ENCODE peak calls at places on chromosomes 6 and 20, in ten cellular contexts. One of them, this sample, is unnamed. For H3K4me1, the result is how much of the 10 kb centered on the place peaks cover.

GRCh38 chr6:22146581-22147468 is 150.0 kb downstream of the PRL start:
- DNase-seq in left ventricle myocardium inferior: no peak
- DNase-seq in body of pancreas: no peak
- DNase-seq in hepatocyte: no peak
- DNase-seq in uterus: no peak
- DNase-seq in psoas muscle: no peak
- DNase-seq in colonic mucosa: no peak
- DNase-seq in mammary epithelial cell: no peak
- DNase-seq in mucosa of descending colon: peak
- DNase-seq in heart right ventricle: peak
- DNase-seq in this sample: no peak

GRCh38 chr20:5215592-5216304 is 88.9 kb downstream of the CDS2 start:
- DNase-seq in left ventricle myocardium inferior: no peak
- DNase-seq in body of pancreas: no peak
- DNase-seq in hepatocyte: no peak
- DNase-seq in uterus: no peak
- DNase-seq in psoas muscle: no peak
- DNase-seq in colonic mucosa: no peak
- DNase-seq in mammary epithelial cell: no peak
- DNase-seq in mucosa of descending colon: no peak
- DNase-seq in heart right ventricle: no peak
- DNase-seq in this sample: no peak

GRCh38 chr6:83252717-83253116 is 59.6 kb downstream of the RWDD2A start:
- DNase-seq in left ventricle myocardium inferior: no peak
- DNase-seq in body of pancreas: no peak
- DNase-seq in hepatocyte: no peak
- DNase-seq in uterus: no peak
- DNase-seq in psoas muscle: no peak
- DNase-seq in colonic mucosa: no peak
- DNase-seq in mammary epithelial cell: peak
- DNase-seq in mucosa of descending colon: no peak
- DNase-seq in heart right ventricle: no peak
- DNase-seq in this sample: no peak

GRCh38 chr6:8195040-8195713 is 92.8 kb upstream of the EEF1E1 start:
- DNase-seq in left ventricle myocardium inferior: no peak
- DNase-seq in body of pancreas: no peak
- DNase-seq in hepatocyte: peak
- DNase-seq in uterus: no peak
- DNase-seq in psoas muscle: no peak
- DNase-seq in colonic mucosa: no peak
- DNase-seq in mammary epithelial cell: no peak
- DNase-seq in mucosa of descending colon: no peak
- DNase-seq in heart right ventricle: no peak
- DNase-seq in this sample: no peak

GRCh38 chr20:43590392-43591303 is at the start of gene IFT52:
- DNase-seq in left ventricle myocardium inferior: peak
- DNase-seq in body of pancreas: peak
- DNase-seq in hepatocyte: peak
- DNase-seq in uterus: peak
- DNase-seq in psoas muscle: peak
- DNase-seq in colonic mucosa: peak
- DNase-seq in mammary epithelial cell: peak
- DNase-seq in mucosa of descending colon: peak
- DNase-seq in heart right ventricle: peak
- DNase-seq in this sample: peak

GRCh38 chr20:62977613-62978558 is 25.4 kb downstream of the SLC17A9 start:
- DNase-seq in left ventricle myocardium inferior: no peak
- DNase-seq in body of pancreas: peak
- DNase-seq in hepatocyte: no peak
- DNase-seq in uterus: no peak
- DNase-seq in psoas muscle: no peak
- DNase-seq in colonic mucosa: peak
- DNase-seq in mammary epithelial cell: no peak
- DNase-seq in mucosa of descending colon: peak
- DNase-seq in heart right ventricle: no peak
- DNase-seq in this sample: no peak

GRCh38 chr6:37024665-37025337 is 19.3 kb downstream of the FGD2 start:
- DNase-seq in left ventricle myocardium inferior: no peak
- DNase-seq in body of pancreas: peak
- DNase-seq in hepatocyte: no peak
- DNase-seq in uterus: no peak
- DNase-seq in psoas muscle: no peak
- DNase-seq in colonic mucosa: peak
- DNase-seq in mammary epithelial cell: peak
- DNase-seq in mucosa of descending colon: no peak
- DNase-seq in heart right ventricle: no peak
- DNase-seq in this sample: no peak

GRCh38 chr6:10981409-10981808 is 62.7 kb downstream of the ELOVL2 start:
- DNase-seq in left ventricle myocardium inferior: no peak
- DNase-seq in body of pancreas: no peak
- DNase-seq in hepatocyte: no peak
- DNase-seq in uterus: no peak
- DNase-seq in psoas muscle: no peak
- DNase-seq in colonic mucosa: no peak
- DNase-seq in mammary epithelial cell: no peak
- DNase-seq in mucosa of descending colon: no peak
- DNase-seq in heart right ventricle: no peak
- DNase-seq in this sample: no peak

GRCh38 chr20:10735195-10735949 is 61.6 kb upstream of the JAG1 start:
- DNase-seq in left ventricle myocardium inferior: peak
- DNase-seq in body of pancreas: no peak
- DNase-seq in hepatocyte: no peak
- DNase-seq in uterus: no peak
- DNase-seq in psoas muscle: no peak
- DNase-seq in colonic mucosa: no peak
- DNase-seq in mammary epithelial cell: no peak
- DNase-seq in mucosa of descending colon: no peak
- DNase-seq in heart right ventricle: no peak
- DNase-seq in this sample: no peak

GRCh38 chr6:139356924-139357323 is 17.5 kb downstream of the CITED2 start:
- DNase-seq in left ventricle myocardium inferior: no peak
- DNase-seq in body of pancreas: no peak
- DNase-seq in hepatocyte: no peak
- DNase-seq in uterus: no peak
- DNase-seq in psoas muscle: no peak
- DNase-seq in colonic mucosa: no peak
- DNase-seq in mammary epithelial cell: no peak
- DNase-seq in mucosa of descending colon: no peak
- DNase-seq in heart right ventricle: no peak
- DNase-seq in this sample: no peak

GRCh38 chr6:4637691-4638433 is 138.3 kb upstream of the CDYL start:
- DNase-seq in left ventricle myocardium inferior: no peak
- DNase-seq in body of pancreas: no peak
- DNase-seq in hepatocyte: peak
- DNase-seq in uterus: no peak
- DNase-seq in psoas muscle: no peak
- DNase-seq in colonic mucosa: no peak
- DNase-seq in mammary epithelial cell: peak
- DNase-seq in mucosa of descending colon: no peak
- DNase-seq in heart right ventricle: no peak
- DNase-seq in this sample: no peak

GRCh38 chr6:4599924-4600323 is 176.3 kb upstream of the CDYL start:
- DNase-seq in left ventricle myocardium inferior: no peak
- DNase-seq in body of pancreas: no peak
- DNase-seq in hepatocyte: peak
- DNase-seq in uterus: no peak
- DNase-seq in psoas muscle: no peak
- DNase-seq in colonic mucosa: no peak
- DNase-seq in mammary epithelial cell: peak
- DNase-seq in mucosa of descending colon: no peak
- DNase-seq in heart right ventricle: no peak
- DNase-seq in this sample: no peak

GRCh38 chr20:44598413-44599290 is 16.3 kb downstream of the PKIG start:
- DNase-seq in left ventricle myocardium inferior: peak
- DNase-seq in body of pancreas: no peak
- DNase-seq in hepatocyte: no peak
- DNase-seq in uterus: peak
- DNase-seq in psoas muscle: peak
- DNase-seq in colonic mucosa: no peak
- DNase-seq in mammary epithelial cell: no peak
- DNase-seq in mucosa of descending colon: no peak
- DNase-seq in heart right ventricle: peak
- DNase-seq in this sample: no peak

GRCh38 chr6:90583179-90583578 is 3.7 kb downstream of the MAP3K7 start:
- DNase-seq in left ventricle myocardium inferior: no peak
- DNase-seq in body of pancreas: no peak
- DNase-seq in hepatocyte: no peak
- DNase-seq in uterus: no peak
- DNase-seq in psoas muscle: no peak
- DNase-seq in colonic mucosa: no peak
- DNase-seq in mammary epithelial cell: no peak
- DNase-seq in mucosa of descending colon: no peak
- DNase-seq in heart right ventricle: no peak
- DNase-seq in this sample: no peak

GRCh38 chr6:3385660-3386151 is 71.1 kb downstream of the SLC22A23 start:
- DNase-seq in left ventricle myocardium inferior: no peak
- DNase-seq in body of pancreas: no peak
- DNase-seq in hepatocyte: no peak
- DNase-seq in uterus: no peak
- DNase-seq in psoas muscle: no peak
- DNase-seq in colonic mucosa: no peak
- DNase-seq in mammary epithelial cell: no peak
- DNase-seq in mucosa of descending colon: peak
- DNase-seq in heart right ventricle: no peak
- DNase-seq in this sample: no peak

GRCh38 chr6:159108438-159108985 is 60.7 kb upstream of the FNDC1 start:
- DNase-seq in left ventricle myocardium inferior: no peak
- DNase-seq in body of pancreas: no peak
- DNase-seq in hepatocyte: no peak
- DNase-seq in uterus: no peak
- DNase-seq in psoas muscle: no peak
- DNase-seq in colonic mucosa: no peak
- DNase-seq in mammary epithelial cell: no peak
- DNase-seq in mucosa of descending colon: no peak
- DNase-seq in heart right ventricle: no peak
- DNase-seq in this sample: peak

GRCh38 chr6:89613790-89614189 is 24.8 kb downstream of the LYRM2 start:
- DNase-seq in left ventricle myocardium inferior: peak
- DNase-seq in body of pancreas: peak
- DNase-seq in hepatocyte: no peak
- DNase-seq in uterus: no peak
- DNase-seq in psoas muscle: no peak
- DNase-seq in colonic mucosa: no peak
- DNase-seq in mammary epithelial cell: no peak
- DNase-seq in mucosa of descending colon: no peak
- DNase-seq in heart right ventricle: no peak
- DNase-seq in this sample: no peak

GRCh38 chr6:25027221-25027916 is 91.6 kb upstream of the RIPOR2 start:
- DNase-seq in left ventricle myocardium inferior: no peak
- DNase-seq in body of pancreas: no peak
- DNase-seq in hepatocyte: no peak
- DNase-seq in uterus: no peak
- DNase-seq in psoas muscle: no peak
- DNase-seq in colonic mucosa: peak
- DNase-seq in mammary epithelial cell: no peak
- DNase-seq in mucosa of descending colon: peak
- DNase-seq in heart right ventricle: no peak
- DNase-seq in this sample: no peak

DNA sequence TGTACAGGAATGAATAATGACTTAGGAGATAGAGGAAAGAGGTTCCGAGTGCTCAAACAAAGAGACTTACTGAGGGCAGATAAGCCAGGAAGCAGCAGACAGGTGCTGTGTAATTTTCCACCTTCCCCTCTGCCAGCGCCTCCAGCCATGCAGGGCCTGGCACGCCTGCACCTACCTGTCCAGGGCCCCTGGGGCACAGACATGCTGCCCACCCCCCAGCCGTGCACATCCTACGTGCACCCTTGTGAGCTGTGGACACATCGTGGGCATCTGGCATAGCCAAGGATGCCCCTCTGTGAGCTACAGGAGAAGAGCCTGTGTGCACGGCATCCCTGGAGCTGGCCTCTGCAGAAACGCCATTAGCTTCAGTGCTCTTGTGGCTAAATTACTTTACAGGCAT is 7.1 kb upstream of the SMOC2 start:
- DNase-seq in left ventricle myocardium inferior: no peak
- DNase-seq in body of pancreas: no peak
- DNase-seq in hepatocyte: no peak
- DNase-seq in uterus: no peak
- DNase-seq in psoas muscle: no peak
- DNase-seq in colonic mucosa: no peak
- DNase-seq in mammary epithelial cell: no peak
- DNase-seq in mucosa of descending colon: no peak
- DNase-seq in heart right ventricle: no peak
- DNase-seq in this sample: no peak
- H3K4me3 ChIP-seq in left ventricle myocardium inferior: no peak
- H3K4me3 ChIP-seq in body of pancreas: no peak
- H3K4me3 ChIP-seq in hepatocyte: no peak
- H3K4me3 ChIP-seq in uterus: no peak
- H3K4me3 ChIP-seq in psoas muscle: no peak
- H3K4me3 ChIP-seq in colonic mucosa: no peak
- H3K4me3 ChIP-seq in mammary epithelial cell: no peak
- H3K4me3 ChIP-seq in mucosa of descending colon: no peak
- H3K4me3 ChIP-seq in heart right ventricle: no peak
- H3K4me3 ChIP-seq in this sample: no peak

DNA sequence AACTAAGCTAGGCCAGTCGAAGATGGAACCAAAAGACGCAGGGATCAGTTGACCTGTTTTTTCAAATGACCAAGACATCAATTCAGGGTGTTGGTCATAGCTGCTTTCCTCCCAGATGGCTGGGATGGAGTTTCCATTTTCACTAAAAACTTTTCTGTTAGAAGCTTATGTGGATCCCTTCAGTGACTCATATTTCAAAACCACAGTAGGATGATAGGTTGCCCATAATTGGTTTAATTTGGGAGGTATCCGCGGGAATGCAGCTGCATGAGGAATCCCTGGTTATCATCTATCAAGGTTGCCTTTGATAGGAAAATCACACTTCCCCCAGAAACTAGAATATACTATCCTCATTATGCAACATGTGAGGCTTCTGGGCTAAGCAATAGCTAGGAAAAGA is 150.9 kb upstream of the MLIP start:
- DNase-seq in left ventricle myocardium inferior: no peak
- DNase-seq in body of pancreas: no peak
- DNase-seq in hepatocyte: no peak
- DNase-seq in uterus: no peak
- DNase-seq in psoas muscle: no peak
- DNase-seq in colonic mucosa: no peak
- DNase-seq in mammary epithelial cell: peak
- DNase-seq in mucosa of descending colon: no peak
- DNase-seq in heart right ventricle: no peak
- DNase-seq in this sample: no peak
- TF ChIP-seq CTCF in left ventricle myocardium inferior: no peak
- TF ChIP-seq CTCF in body of pancreas: no peak
- TF ChIP-seq CTCF in hepatocyte: no peak
- TF ChIP-seq CTCF in uterus: no peak
- TF ChIP-seq CTCF in psoas muscle: no peak
- TF ChIP-seq CTCF in colonic mucosa: no peak
- TF ChIP-seq CTCF in mammary epithelial cell: no peak
- TF ChIP-seq CTCF in mucosa of descending colon: no peak
- TF ChIP-seq CTCF in heart right ventricle: no peak
- TF ChIP-seq CTCF in this sample: no peak

GRCh38 chr6:143958839-143959399 is 49.1 kb downstream of the PLAGL1 start:
- DNase-seq in left ventricle myocardium inferior: no peak
- DNase-seq in body of pancreas: no peak
- DNase-seq in hepatocyte: no peak
- DNase-seq in uterus: no peak
- DNase-seq in psoas muscle: no peak
- DNase-seq in colonic mucosa: no peak
- DNase-seq in mammary epithelial cell: no peak
- DNase-seq in mucosa of descending colon: no peak
- DNase-seq in heart right ventricle: no peak
- DNase-seq in this sample: no peak
- H3K4me1 ChIP-seq in left ventricle myocardium inferior: under half
- H3K4me1 ChIP-seq in body of pancreas: under half
- H3K4me1 ChIP-seq in hepatocyte: under half
- H3K4me1 ChIP-seq in uterus: under half
- H3K4me1 ChIP-seq in psoas muscle: under half
- H3K4me1 ChIP-seq in colonic mucosa: under half
- H3K4me1 ChIP-seq in mammary epithelial cell: under half
- H3K4me1 ChIP-seq in mucosa of descending colon: under half
- H3K4me1 ChIP-seq in heart right ventricle: under half
- H3K4me1 ChIP-seq in this sample: under half

GRCh38 chr6:31186052-31186734 is 15.7 kb upstream of the POU5F1 start:
- DNase-seq in left ventricle myocardium inferior: peak
- DNase-seq in body of pancreas: peak
- DNase-seq in hepatocyte: no peak
- DNase-seq in uterus: peak
- DNase-seq in psoas muscle: peak
- DNase-seq in colonic mucosa: peak
- DNase-seq in mammary epithelial cell: peak
- DNase-seq in mucosa of descending colon: peak
- DNase-seq in heart right ventricle: peak
- DNase-seq in this sample: no peak
- H3K4me3 ChIP-seq in left ventricle myocardium inferior: peak
- H3K4me3 ChIP-seq in body of pancreas: peak
- H3K4me3 ChIP-seq in hepatocyte: no peak
- H3K4me3 ChIP-seq in uterus: no peak
- H3K4me3 ChIP-seq in psoas muscle: peak
- H3K4me3 ChIP-seq in colonic mucosa: peak
- H3K4me3 ChIP-seq in mammary epithelial cell: peak
- H3K4me3 ChIP-seq in mucosa of descending colon: no peak
- H3K4me3 ChIP-seq in heart right ventricle: peak
- H3K4me3 ChIP-seq in this sample: peak